ENCODE peak calls at places on chromosome 3, in five cellular contexts. Q is GM12864, E is AG09309, Y is A549, D is CD14-positive monocyte. X is an unnamed sample.

GRCh38 chr3:150278843-150279341 is 129.2 kb upstream of the TSC22D2 start:
- DNase-seq in Q (no peak), E (no peak), D (no peak), Y (no peak), X (no peak)

GRCh38 chr3:32387512-32387911 is 4.1 kb upstream of the CMTM7 start:
- DNase-seq in E (no peak), Q (no peak), Y (no peak), D (no peak), X (no peak)

GRCh38 chr3:155815030-155815429 is 9.0 kb upstream of the C3orf33 start:
- DNase-seq in E (no peak), D (no peak), Y (no peak), Q (no peak), X (no peak)

GRCh38 chr3:104646196-104646595 is 720.5 kb upstream of the ALCAM start:
- DNase-seq in Q (no peak), D (no peak), E (no peak), Y (no peak), X (no peak)

GRCh38 chr3:138944842-138945645 is 1.9 kb downstream of the FOXL2 start:
- DNase-seq in Y (no peak), Q (no peak), D (no peak), E (no peak), X (no peak)

GRCh38 chr3:129994883-129995559 is 20.5 kb downstream of the TRH start:
- DNase-seq in Y (no peak), D (no peak), E (no peak), Q (no peak), X (no peak)

GRCh38 chr3:48832691-48833090 is 15.0 kb downstream of the PRKAR2A start:
- DNase-seq in E (no peak), Y (no peak), D (no peak), Q (no peak), X (no peak)

GRCh38 chr3:65785065-65785645 is 253.6 kb downstream of the MAGI1 start:
- DNase-seq in Y (peak), Q (peak), E (peak), D (no peak), X (peak)

GRCh38 chr3:177816667-177817208 is 619.5 kb upstream of the TBL1XR1 start:
- DNase-seq in Y (peak), D (no peak), Q (no peak), E (no peak), X (no peak)

GRCh38 chr3:128326051-128326823 is 140.5 kb downstream of the DNAJB8 start:
- DNase-seq in E (no peak), D (no peak), Q (no peak), Y (no peak), X (no peak)
- TF ChIP-seq CTCF in E (no peak), D (no peak), Q (peak), Y (no peak), X (no peak)

DNA sequence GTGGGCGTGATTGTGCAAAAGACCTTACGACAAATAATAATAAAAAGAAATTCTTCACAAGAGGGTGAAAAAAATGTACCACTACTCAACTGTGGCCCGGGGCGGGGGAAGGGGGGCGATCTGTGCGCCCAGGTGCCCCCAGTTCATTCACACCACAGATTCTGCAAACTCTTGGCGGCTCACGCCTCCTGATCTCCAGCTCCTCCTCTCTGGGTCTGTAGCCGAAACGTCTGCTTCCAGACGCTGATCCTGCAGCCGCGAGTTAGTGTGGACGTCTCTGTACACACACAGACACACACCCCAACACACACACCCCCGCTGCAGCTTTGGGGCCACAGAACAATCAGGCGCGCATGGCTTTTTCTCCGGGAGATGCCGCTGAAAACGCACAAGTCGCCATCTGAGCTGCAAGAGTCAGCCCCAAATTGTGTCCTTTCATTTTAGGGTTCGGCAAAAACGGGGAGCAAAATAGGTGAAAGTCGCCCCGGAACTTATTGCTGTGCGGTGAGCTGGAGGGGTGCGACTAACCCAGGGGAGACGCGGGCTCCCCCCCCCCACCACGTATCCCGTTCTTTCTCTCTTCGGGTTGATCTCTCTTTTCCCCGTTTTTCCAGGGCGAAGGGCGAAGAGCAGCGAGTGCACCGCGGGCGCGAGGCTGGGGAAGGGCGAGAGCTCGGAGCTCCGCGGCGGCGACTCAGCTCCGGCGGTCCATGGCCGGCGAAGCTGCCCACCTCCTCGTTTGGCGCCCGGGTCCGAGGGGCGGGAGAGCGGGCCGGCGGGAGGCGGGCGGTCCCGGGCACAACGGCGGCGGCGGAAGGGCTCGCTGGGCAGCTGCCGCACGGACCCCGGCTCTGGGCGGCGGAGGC is 503 bp upstream of the WNT5A start:
- DNase-seq in Q (no peak), D (no peak), Y (peak), E (no peak), X (peak)
- TF ChIP-seq CTCF in Q (no peak), D (no peak), Y (no peak), E (no peak), X (no peak)

DNA sequence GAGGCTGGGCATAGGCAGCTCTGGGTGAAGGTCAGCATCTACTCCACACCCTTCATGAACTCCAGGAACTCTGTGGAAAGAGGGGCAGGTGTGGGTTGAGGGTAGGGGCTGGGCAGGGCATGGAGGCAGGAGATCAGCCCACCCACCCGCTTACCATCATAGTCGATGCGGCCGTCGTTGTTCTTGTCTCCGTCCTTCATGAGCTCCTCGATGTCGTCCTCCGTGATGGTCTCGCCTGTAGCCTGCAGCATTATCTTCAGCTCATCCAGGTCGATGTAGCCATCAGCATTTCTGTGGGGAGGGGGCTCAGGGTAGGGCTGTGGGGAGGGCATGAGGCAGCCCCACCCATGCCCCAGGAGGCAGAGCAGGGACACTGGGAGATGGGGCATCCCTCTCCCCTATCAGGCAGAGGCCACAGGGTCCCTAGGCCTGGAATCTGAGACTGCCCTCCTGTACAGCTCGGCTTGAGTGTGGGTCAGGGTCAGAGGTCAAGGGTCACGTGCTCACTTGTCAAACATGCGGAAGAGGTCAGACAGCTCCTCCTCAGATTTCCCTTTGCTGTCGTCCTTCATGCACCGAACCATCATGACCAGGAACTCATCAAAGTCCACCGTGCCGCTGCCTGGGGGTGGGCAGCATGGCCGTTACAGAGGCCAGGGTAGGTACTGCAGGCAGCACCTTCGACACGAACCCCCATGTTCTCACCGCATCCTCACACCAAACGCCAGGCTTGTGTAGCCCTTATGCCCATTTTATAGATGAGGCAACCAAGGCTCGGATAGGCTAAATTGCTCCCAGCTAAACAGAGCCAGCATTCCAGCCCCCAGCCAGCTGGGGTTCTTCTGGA is 2.4 kb downstream of the TNNC1 start:
- DNase-seq in D (peak), E (no peak), Q (no peak), Y (no peak), X (no peak)
- TF ChIP-seq CTCF in D (no peak), E (no peak), Q (peak), Y (no peak), X (no peak)

GRCh38 chr3:64255941-64256340 is 30.7 kb upstream of the PRICKLE2 start:
- DNase-seq in Q (no peak), Y (no peak), E (no peak), D (no peak), X (no peak)
- TF ChIP-seq CTCF in Q (no peak), Y (no peak), E (no peak), D (no peak), X (no peak)

GRCh38 chr3:33490641-33491241 is 50.5 kb upstream of the UBP1 start:
- DNase-seq in Q (no peak), E (no peak), D (no peak), Y (no peak), X (no peak)
- TF ChIP-seq CTCF in Q (no peak), E (no peak), D (no peak), Y (no peak), X (no peak)

DNA sequence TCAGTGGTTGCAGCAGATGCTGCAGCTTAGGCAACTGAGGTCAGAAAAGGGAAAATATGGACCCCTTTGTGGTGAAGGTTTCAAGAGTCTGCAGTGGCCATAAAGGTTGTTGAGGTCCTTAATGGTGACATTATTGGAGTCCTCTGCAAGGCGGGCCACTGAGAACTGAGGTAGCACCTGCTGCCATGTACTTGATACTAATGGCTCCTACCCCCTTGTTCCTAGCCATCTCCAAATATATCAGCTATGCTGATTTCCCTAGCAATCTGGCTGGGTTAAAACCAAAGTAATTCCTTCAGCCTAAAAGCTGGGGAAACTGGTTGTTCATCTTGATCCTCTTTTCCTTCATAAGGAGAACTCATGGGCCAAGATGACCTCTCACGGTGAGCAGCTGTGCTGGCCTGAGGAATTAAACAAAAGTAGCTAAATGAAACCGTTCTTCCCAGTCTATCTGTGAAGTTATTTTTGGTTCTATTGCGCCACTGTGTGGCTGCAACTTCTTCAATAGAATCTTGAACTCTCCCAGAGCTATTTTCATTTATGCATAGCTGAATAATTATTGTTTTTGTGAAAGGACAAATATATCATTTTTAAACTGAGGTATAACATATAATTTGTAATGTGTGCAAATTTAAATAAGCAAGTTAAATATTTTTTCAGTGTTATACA is 76.1 kb upstream of the PLSCR4 start:
- DNase-seq in Y (peak), Q (no peak), E (peak), D (no peak), X (no peak)
- TF ChIP-seq CTCF in Y (peak), Q (no peak), E (peak), D (peak), X (no peak)

DNA sequence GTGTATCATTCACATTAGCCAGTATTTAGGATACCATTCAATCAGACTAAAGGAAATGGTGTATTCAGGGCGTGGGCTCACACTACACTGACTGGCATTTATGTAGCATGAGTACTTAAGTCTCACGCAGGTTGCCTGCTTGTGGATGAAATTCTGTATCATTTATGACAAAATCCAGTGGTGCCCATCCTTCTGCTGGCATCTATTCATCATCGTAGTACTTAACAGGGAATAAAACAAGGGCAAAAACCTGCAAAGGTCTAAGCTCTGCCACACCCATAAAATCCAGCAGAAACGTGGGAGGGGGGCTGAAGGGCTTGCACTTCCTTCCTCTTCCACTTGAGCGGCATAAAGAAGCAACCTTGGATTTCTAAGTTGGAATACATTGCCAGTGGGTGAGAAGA is 2.7 kb downstream of the GAP43 start:
- DNase-seq in E (no peak), Y (no peak), Q (no peak), D (no peak), X (no peak)
- TF ChIP-seq CTCF in E (no peak), Y (no peak), Q (no peak), D (no peak), X (no peak)

X was measured in GM20000.